ENCODE peak calls at places on chromosomes 1 and 21, in eight cellular contexts. O is stimulated activated CD8-positive, alpha-beta memory T cell treated with anti-CD3 and anti-CD28 coated beads, Interleukin-4, amount 100 ng/mL, for 24 hours; P is NCI-H2081; X is HFF-Myc; Q is endothelial cell; K is NCI-H510A treated with DMSO at 0.1 percent for 48 hours; R is stimulated activated CD4-positive, alpha-beta T cell treated with anti-CD3 and anti-CD28 coated beads, Interleukin-4, amount 100 ng/mL, for 1 hour; J is KBM-7. C is an unnamed sample.

GRCh38 chr1:24190970-24191570 is 4.0 kb upstream of the IFNLR1 start:
- DNase-seq in O (no peak), P (no peak), X (no peak), Q (no peak), K (no peak), R (no peak), J (no peak), C (no peak)

GRCh38 chr1:8424539-8425116 is 106.7 kb downstream of the SLC45A1 start:
- DNase-seq in O (no peak), P (no peak), X (no peak), Q (peak; percentile 37), K (peak; percentile 95), R (peak; percentile 44), J (peak; percentile 75), C (no peak)

GRCh38 chr1:179369751-179370341 is 4.1 kb downstream of the AXDND1 start:
- DNase-seq in O (no peak), P (peak; percentile 84), X (peak; percentile 57), Q (peak; percentile 37), K (peak; percentile 87), R (no peak), J (peak; percentile 79), C (peak; percentile 61)

GRCh38 chr1:51919684-51920083 is 41.2 kb upstream of the NRDC start:
- DNase-seq in O (no peak), P (no peak), X (no peak), Q (no peak), K (no peak), R (no peak), J (no peak), C (no peak)

GRCh38 chr21:41873426-41873825 is 5.7 kb downstream of the PRDM15 start:
- DNase-seq in O (no peak), P (no peak), X (no peak), Q (no peak), K (no peak), R (no peak), J (no peak), C (no peak)

GRCh38 chr1:3320246-3321152 is 134.0 kb upstream of the ARHGEF16 start:
- DNase-seq in O (no peak), P (no peak), X (no peak), Q (no peak), K (no peak), R (no peak), J (no peak), C (no peak)

GRCh38 chr1:198211696-198212095 is 54.9 kb downstream of the NEK7 start:
- DNase-seq in O (no peak), P (no peak), X (no peak), Q (no peak), K (no peak), R (no peak), J (no peak), C (no peak)

GRCh38 chr1:94302497-94302896 is 65.1 kb upstream of the ARHGAP29 start:
- DNase-seq in O (no peak), P (no peak), X (no peak), Q (no peak), K (no peak), R (no peak), J (no peak), C (no peak)

GRCh38 chr1:35666916-35667315 is 25.6 kb upstream of the PSMB2 start:
- DNase-seq in O (no peak), P (no peak), X (no peak), Q (no peak), K (no peak), R (no peak), J (no peak), C (no peak)

GRCh38 chr1:92087542-92087941 is 7.4 kb downstream of the BTBD8 start:
- DNase-seq in O (no peak), P (no peak), X (no peak), Q (no peak), K (no peak), R (no peak), J (no peak), C (no peak)

GRCh38 chr1:3642921-3643675 is 6.8 kb downstream of the WRAP73 start:
- DNase-seq in O (no peak), P (no peak), X (no peak), Q (no peak), K (no peak), R (no peak), J (no peak), C (no peak)

GRCh38 chr1:39779137-39779536 is 8.0 kb upstream of the OXCT2 start:
- DNase-seq in O (no peak), P (no peak), X (no peak), Q (no peak), K (no peak), R (no peak), J (peak; percentile 49), C (no peak)

GRCh38 chr1:11729498-11730428 is 6.2 kb upstream of the AGTRAP start:
- DNase-seq in O (no peak), P (no peak), X (no peak), Q (no peak), K (no peak), R (no peak), J (no peak), C (no peak)

GRCh38 chr1:171501305-171502021 is 16.1 kb downstream of the PRRC2C start:
- DNase-seq in O (no peak), P (no peak), X (no peak), Q (no peak), K (no peak), R (no peak), J (no peak), C (no peak)

GRCh38 chr1:48688102-48688760 is 88.5 kb downstream of the BEND5 start:
- DNase-seq in O (no peak), P (no peak), X (no peak), Q (no peak), K (no peak), R (no peak), J (peak; percentile 18), C (no peak)

GRCh38 chr21:34029724-34030528 is 43.5 kb upstream of the MRPS6 start:
- DNase-seq in O (peak; percentile 20), P (no peak), X (peak; percentile 73), Q (peak; percentile 49), K (no peak), R (peak; percentile 31), J (no peak), C (no peak)

GRCh38 chr1:246065592-246065991 is 441.5 kb downstream of the SMYD3 start:
- DNase-seq in O (no peak), P (no peak), X (no peak), Q (no peak), K (no peak), R (no peak), J (no peak), C (no peak)

GRCh38 chr1:8651236-8651890 is 166.1 kb downstream of the RERE start:
- DNase-seq in O (no peak), P (no peak), X (no peak), Q (no peak), K (peak; percentile 76), R (no peak), J (no peak), C (no peak)

GRCh38 chr1:29324202-29324601 is 87.9 kb downstream of the PTPRU start:
- DNase-seq in O (no peak), P (no peak), X (no peak), Q (no peak), K (no peak), R (no peak), J (no peak), C (no peak)

GRCh38 chr21:45281411-45282282 is 6.0 kb downstream of the POFUT2 start:
- DNase-seq in O (no peak), P (no peak), X (no peak), Q (no peak), K (no peak), R (no peak), J (no peak), C (no peak)

GRCh38 chr1:20921285-20921684 is 134.2 kb upstream of the HP1BP3 start:
- DNase-seq in O (no peak), P (no peak), X (no peak), Q (no peak), K (no peak), R (no peak), J (no peak), C (no peak)

GRCh38 chr1:156747737-156748669 is 3.5 kb downstream of the HDGF start:
- DNase-seq in O (no peak), P (no peak), X (no peak), Q (no peak), K (no peak), R (no peak), J (no peak), C (no peak)

GRCh38 chr1:11158720-11159321 is 30.3 kb upstream of the ANGPTL7 start:
- DNase-seq in O (no peak), P (no peak), X (peak; percentile 22), Q (no peak), K (no peak), R (no peak), J (no peak), C (no peak)

GRCh38 chr21:38264581-38264980 is 7.8 kb downstream of the KCNJ15 start:
- DNase-seq in O (no peak), P (no peak), X (no peak), Q (no peak), K (no peak), R (no peak), J (no peak), C (no peak)

GRCh38 chr1:89081005-89081404 is 16.0 kb upstream of the GBP1 start:
- DNase-seq in O (no peak), P (no peak), X (no peak), Q (no peak), K (no peak), R (no peak), J (no peak), C (no peak)

GRCh38 chr1:91787946-91788345 is 98.0 kb downstream of the TGFBR3 start:
- DNase-seq in O (no peak), P (no peak), X (no peak), Q (no peak), K (no peak), R (no peak), J (no peak), C (no peak)

GRCh38 chr1:93805027-93805426 is 74.0 kb downstream of the DNTTIP2 start:
- DNase-seq in O (no peak), P (no peak), X (no peak), Q (no peak), K (no peak), R (no peak), J (no peak), C (no peak)

GRCh38 chr1:17498214-17498613 is 41.3 kb upstream of the ARHGEF10L start:
- DNase-seq in O (no peak), P (no peak), X (no peak), Q (no peak), K (no peak), R (no peak), J (no peak), C (no peak)

GRCh38 chr1:14485285-14485684 is 113.2 kb upstream of the KAZN start:
- DNase-seq in O (no peak), P (no peak), X (no peak), Q (no peak), K (no peak), R (no peak), J (no peak), C (no peak)

GRCh38 chr1:5962265-5963105 is 29.7 kb downstream of the NPHP4 start:
- DNase-seq in O (no peak), P (no peak), X (no peak), Q (no peak), K (no peak), R (no peak), J (no peak), C (no peak)

GRCh38 chr1:199313444-199313843 is 674.6 kb downstream of the PTPRC start:
- DNase-seq in O (no peak), P (no peak), X (no peak), Q (no peak), K (no peak), R (no peak), J (no peak), C (no peak)

GRCh38 chr21:45747802-45748445 is 104.4 kb downstream of the PCBP3 start:
- DNase-seq in O (no peak), P (peak; percentile 35), X (no peak), Q (no peak), K (peak; percentile 52), R (no peak), J (no peak), C (peak; percentile 53)

GRCh38 chr1:46806196-46807020 is 7.6 kb downstream of the CYP4B1 start:
- DNase-seq in O (no peak), P (no peak), X (no peak), Q (peak; percentile 13), K (no peak), R (no peak), J (no peak), C (no peak)

GRCh38 chr1:164644774-164645634 is 86.0 kb downstream of the PBX1 start:
- DNase-seq in O (no peak), P (no peak), X (no peak), Q (no peak), K (no peak), R (no peak), J (no peak), C (peak; percentile 22)